ENCODE peak calls at places on chromosomes 1 and 21, in eight cellular contexts. D is activated T-helper 1 cell treated with anti-CD3 and anti-CD28 coated beads, Interleukin-2, amount 50 U/mL, for 16 hours; V is foreskin fibroblast; P is stimulated activated CD4-positive, alpha-beta T cell treated with anti-CD3 and anti-CD28 coated beads, Interleukin-2, amount 100 ng/mL, for 48 hours; M is NCI-H460; S is left colon; U is posterior cingulate gyrus; F is heart left ventricle. J is an unnamed sample.

GRCh38 chr1:226479432-226479831 is 69.1 kb upstream of the STUM start:
- DNase-seq in D (no peak), V (no peak), P (no peak), M (no peak), S (no peak), U (no peak), F (no peak), J (no peak)

GRCh38 chr1:159799446-159799985 is 2.6 kb upstream of the FCRL6 start:
- DNase-seq in D (no peak), V (no peak), P (no peak), M (no peak), S (no peak), U (no peak), F (no peak), J (no peak)

GRCh38 chr21:45219517-45219916 is 68.2 kb downstream of the POFUT2 start:
- DNase-seq in D (no peak), V (no peak), P (no peak), M (no peak), S (no peak), U (no peak), F (no peak), J (no peak)

GRCh38 chr1:67552336-67552759 is 122.1 kb upstream of the SERBP1 start:
- DNase-seq in D (no peak), V (no peak), P (no peak), M (no peak), S (peak; percentile 72), U (no peak), F (no peak), J (peak; percentile 67)

GRCh38 chr1:232271991-232272589 is 357.8 kb downstream of the SIPA1L2 start:
- DNase-seq in D (no peak), V (peak; percentile 0), P (no peak), M (no peak), S (no peak), U (no peak), F (no peak), J (no peak)

GRCh38 chr1:17393225-17393624 is 21.2 kb downstream of the PADI6 start:
- DNase-seq in D (no peak), V (no peak), P (no peak), M (no peak), S (no peak), U (no peak), F (no peak), J (no peak)

GRCh38 chr1:210143465-210144062 is 89.0 kb upstream of the SERTAD4 start:
- DNase-seq in D (no peak), V (peak; percentile 58), P (peak; percentile 49), M (peak; percentile 74), S (peak; percentile 39), U (no peak), F (peak; percentile 47), J (peak; percentile 70)

GRCh38 chr1:159849972-159850371 is 12.5 kb downstream of the VSIG8 start:
- DNase-seq in D (no peak), V (no peak), P (no peak), M (no peak), S (no peak), U (no peak), F (no peak), J (no peak)

GRCh38 chr1:55684131-55684650 is 469.0 kb upstream of the USP24 start:
- DNase-seq in D (no peak), V (no peak), P (no peak), M (no peak), S (no peak), U (no peak), F (no peak), J (no peak)

GRCh38 chr1:65039508-65039907 is 73.2 kb upstream of the JAK1 start:
- DNase-seq in D (no peak), V (no peak), P (no peak), M (no peak), S (no peak), U (no peak), F (no peak), J (no peak)

J was measured in mucosa of gallbladder.